ENCODE peak calls at places on chromosomes 5 and 9, in six cellular contexts. O is hepatocyte, R is lower lobe of right lung, X is fibroblast of lung, B is mammary epithelial cell, F is heart right ventricle. D is an unnamed sample.

GRCh38 chr9:106174331-106174730 is 480.0 kb downstream of the TMEM38B start:
- DNase-seq in B (no peak), O (no peak), F (no peak), R (no peak), X (no peak), D (no peak)

GRCh38 chr9:75979362-75979761 is 88.9 kb downstream of the PCSK5 start:
- DNase-seq in X (no peak), R (no peak), O (no peak), B (no peak), F (no peak), D (no peak)

GRCh38 chr9:91515074-91515687 is 91.5 kb upstream of the NFIL3 start:
- DNase-seq in X (peak; percentile 82), R (no peak), B (peak; percentile 60), O (peak; percentile 78), F (no peak), D (no peak)

GRCh38 chr5:127615916-127616315 is 33.0 kb upstream of the CTXN3 start:
- DNase-seq in X (peak; percentile 5), O (peak; percentile 10), R (no peak), B (peak; percentile 56), F (no peak), D (no peak)

GRCh38 chr9:112174223-112174964 is 703 bp downstream of the SUSD1 start:
- DNase-seq in O (peak; percentile 87), X (peak; percentile 35), F (peak; percentile 77), B (peak; percentile 54), R (peak; percentile 87), D (peak; percentile 90)

GRCh38 chr5:34865131-34865530 is 26.2 kb downstream of the TTC23L start:
- DNase-seq in F (no peak), B (no peak), R (no peak), X (peak; percentile 11), O (no peak), D (no peak)

GRCh38 chr5:40436535-40437237 is 243.0 kb upstream of the PTGER4 start:
- DNase-seq in F (no peak), X (no peak), B (no peak), R (no peak), O (no peak), D (no peak)

GRCh38 chr9:15612962-15613361 is 60.1 kb downstream of the CCDC171 start:
- DNase-seq in R (no peak), O (no peak), F (no peak), X (no peak), B (no peak), D (no peak)

GRCh38 chr5:173477320-173478055 is 139.0 kb downstream of the BOD1 start:
- DNase-seq in R (no peak), B (no peak), O (peak; percentile 43), X (peak; percentile 74), F (no peak), D (no peak)

GRCh38 chr5:135127604-135128240 is 93.7 kb upstream of the PITX1 start:
- DNase-seq in R (no peak), O (peak; percentile 81), F (no peak), B (peak; percentile 80), X (peak; percentile 85), D (no peak)

GRCh38 chr5:122611401-122611800 is 163.5 kb upstream of the SNX2 start:
- DNase-seq in F (no peak), B (no peak), R (no peak), X (no peak), O (no peak), D (no peak)

GRCh38 chr5:142551242-142552067 is 134.4 kb downstream of the FGF1 start:
- DNase-seq in O (peak; percentile 33), F (peak; percentile 27), R (no peak), B (no peak), X (no peak), D (no peak)

GRCh38 chr5:1723957-1724821 is 75.4 kb downstream of the MRPL36 start:
- DNase-seq in R (peak; percentile 22), O (no peak), F (no peak), B (no peak), X (no peak), D (peak; percentile 48)

GRCh38 chr5:173919443-173919842 is 31.3 kb downstream of the CPEB4 start:
- DNase-seq in F (no peak), R (no peak), O (peak; percentile 15), X (no peak), B (peak; percentile 66), D (no peak)

GRCh38 chr9:94204174-94204573 is 54.9 kb upstream of the ZNF169 start:
- DNase-seq in B (no peak), X (no peak), O (no peak), F (no peak), R (no peak), D (no peak)

GRCh38 chr5:164235176-164235914 is 729.9 kb downstream of the MAT2B start:
- DNase-seq in F (no peak), O (peak; percentile 17), R (no peak), X (peak; percentile 95), B (no peak), D (no peak)

GRCh38 chr5:90747693-90748092 is 189.1 kb downstream of the ADGRV1 start:
- DNase-seq in X (no peak), O (no peak), R (no peak), F (no peak), B (peak; percentile 34), D (no peak)

GRCh38 chr5:31476607-31477200 is 55.2 kb downstream of the DROSHA start:
- DNase-seq in O (no peak), X (peak; percentile 14), B (no peak), F (no peak), R (no peak), D (no peak)

GRCh38 chr9:133269537-133270357 is 5.3 kb downstream of the ABO start:
- DNase-seq in R (no peak), F (no peak), X (no peak), O (no peak), B (peak; percentile 78), D (no peak)

GRCh38 chr5:164097747-164098146 is 592.3 kb downstream of the MAT2B start:
- DNase-seq in R (no peak), F (no peak), B (peak; percentile 94), O (no peak), X (peak; percentile 68), D (no peak)

GRCh38 chr5:42570946-42571625 is 147.8 kb downstream of the GHR start:
- DNase-seq in R (no peak), B (peak; percentile 26), X (peak; percentile 39), F (no peak), O (no peak), D (no peak)

GRCh38 chr9:35464056-35465025 is 25.6 kb upstream of the RUSC2 start:
- DNase-seq in O (no peak), F (no peak), B (no peak), R (no peak), X (peak; percentile 88), D (no peak)

GRCh38 chr9:33436445-33436844 is 10.9 kb downstream of the AQP3 start:
- DNase-seq in B (no peak), F (no peak), X (no peak), R (no peak), O (no peak), D (no peak)

GRCh38 chr9:110021891-110022290 is 186.1 kb downstream of the C9orf152 start:
- DNase-seq in O (no peak), R (no peak), B (no peak), X (no peak), F (no peak), D (no peak)

GRCh38 chr9:134298000-134298399 is 28.3 kb upstream of the RXRA start:
- DNase-seq in B (no peak), R (no peak), F (no peak), O (no peak), X (no peak), D (no peak)

GRCh38 chr5:76974768-76975167 is 21.9 kb downstream of the CRHBP start:
- DNase-seq in B (no peak), X (no peak), F (no peak), R (no peak), O (no peak), D (no peak)

GRCh38 chr9:74920944-74921626 is 31.6 kb downstream of the C9orf40 start:
- DNase-seq in B (peak; percentile 18), O (no peak), X (no peak), R (no peak), F (no peak), D (no peak)

GRCh38 chr9:122379340-122379739 is 8.5 kb downstream of the PTGS1 start:
- DNase-seq in R (no peak), O (no peak), B (no peak), X (no peak), F (no peak), D (no peak)
- TF ChIP-seq CTCF in R (peak; percentile 24), O (no peak), B (peak; percentile 65), X (peak; percentile 53), F (no peak), D (peak; percentile 22)

GRCh38 chr9:130030821-130031481 is 12.0 kb downstream of the FNBP1 start:
- DNase-seq in F (no peak), B (no peak), R (no peak), O (no peak), X (no peak), D (no peak)

GRCh38 chr9:130028493-130029222 is 14.3 kb downstream of the FNBP1 start:
- DNase-seq in R (no peak), F (no peak), B (no peak), X (no peak), O (peak; percentile 30), D (no peak)

GRCh38 chr9:130029591-130029990 is 13.4 kb downstream of the FNBP1 start:
- DNase-seq in R (no peak), B (no peak), X (no peak), O (no peak), F (no peak), D (no peak)

GRCh38 chr9:130027533-130028370 is 15.2 kb downstream of the FNBP1 start:
- DNase-seq in X (no peak), O (no peak), F (no peak), B (no peak), R (no peak), D (no peak)

DNA sequence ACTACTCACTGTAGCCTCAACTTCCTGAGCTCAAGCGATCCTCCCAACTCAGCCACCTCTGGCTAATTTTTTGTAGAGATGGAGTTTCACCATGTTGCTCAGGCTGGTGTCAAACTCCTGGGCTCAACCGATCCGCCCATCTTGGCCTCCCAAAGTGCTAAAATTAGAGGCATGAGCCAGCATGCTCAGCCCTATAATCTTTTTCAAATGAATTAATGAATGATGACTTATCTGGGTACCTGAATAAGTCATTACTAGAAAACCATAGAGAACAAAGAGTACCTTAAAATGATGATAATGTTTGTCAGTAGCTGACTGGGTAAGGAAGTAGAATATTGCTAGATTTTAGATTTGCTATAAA is 13.8 kb downstream of the FNBP1 start:
- DNase-seq in F (no peak), X (no peak), R (no peak), B (no peak), O (no peak), D (no peak)
- H3K4me1 ChIP-seq in F (peaks cover 16% of the 10 kb centered on the region), X (no peaks in the 10 kb centered on the region), R (peaks cover 38% of the 10 kb centered on the region), B (no peaks in the 10 kb centered on the region), O (peaks cover 16% of the 10 kb centered on the region), D (peaks cover 31% of the 10 kb centered on the region)

GRCh38 chr9:6845881-6846280 is 88.1 kb downstream of the KDM4C start:
- DNase-seq in O (peak; percentile 58), F (no peak), X (no peak), R (no peak), B (no peak), D (no peak)
- TF ChIP-seq CTCF in O (peak; percentile 54), F (no peak), X (peak; percentile 38), R (no peak), B (no peak), D (no peak)

DNA sequence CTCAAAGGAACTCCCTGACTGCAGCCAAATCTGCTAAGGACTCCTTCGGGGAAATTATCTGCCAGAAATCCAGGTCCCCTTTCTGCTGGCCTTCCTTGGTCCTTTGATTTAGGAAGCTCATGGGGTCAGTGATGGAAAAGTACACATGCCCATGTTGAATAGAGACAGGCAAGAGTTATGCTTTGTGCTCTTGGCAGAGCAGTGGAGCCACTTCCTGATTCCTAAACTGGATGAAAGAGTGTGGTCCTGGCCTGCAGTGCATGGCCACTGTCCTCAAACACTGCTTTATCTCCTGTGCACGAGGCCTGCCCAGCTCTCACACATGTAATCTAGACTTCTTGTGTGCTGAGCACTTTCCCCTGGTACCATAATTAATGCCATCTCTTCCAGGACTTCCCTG is 2.0 kb upstream of the EBF1 start:
- DNase-seq in R (no peak), X (no peak), F (no peak), B (no peak), O (no peak), D (no peak)
- H3K4me1 ChIP-seq in R (peaks cover 46% of the 10 kb centered on the region), X (peaks cover 3% of the 10 kb centered on the region), F (peaks cover 12% of the 10 kb centered on the region), B (peaks cover 16% of the 10 kb centered on the region), O (peaks cover 13% of the 10 kb centered on the region), D (peaks cover 26% of the 10 kb centered on the region)